ENCODE peak calls at places on chromosomes 3 and 15, in five cellular contexts. K, F, N, T and J are unnamed samples.

GRCh38 chr3:14810795-14811661 is 7.7 kb upstream of the FGD5 start:
- DNase-seq in N (no peak), K (no peak), F (no peak), T (no peak), J (no peak)

GRCh38 chr15:89971592-89971997 is 29.5 kb upstream of the ZNF710 start:
- DNase-seq in T (peak), N (no peak), K (no peak), F (peak), J (peak)

GRCh38 chr15:88274534-88275460 is 18.3 kb upstream of the NTRK3 start:
- DNase-seq in N (peak), F (peak), T (peak), K (no peak), J (peak)

GRCh38 chr15:94387854-94388441 is 156.6 kb downstream of the MCTP2 start:
- DNase-seq in F (no peak), T (no peak), K (no peak), N (no peak), J (no peak)

GRCh38 chr3:30344288-30344687 is 262.1 kb upstream of the TGFBR2 start:
- DNase-seq in F (no peak), K (no peak), N (no peak), T (no peak), J (no peak)

GRCh38 chr15:77421370-77421700 is 647 bp downstream of the HMG20A start:
- DNase-seq in K (no peak), T (no peak), N (no peak), F (no peak), J (no peak)

GRCh38 chr3:30648670-30649357 is 42.4 kb downstream of the TGFBR2 start:
- DNase-seq in N (no peak), T (no peak), K (no peak), F (no peak), J (no peak)

GRCh38 chr15:41671656-41672636 is 11.7 kb downstream of the MGA start:
- DNase-seq in N (no peak), T (no peak), F (peak), K (no peak), J (no peak)

GRCh38 chr3:48664313-48664644 is 1.6 kb upstream of the CELSR3 start:
- DNase-seq in F (no peak), K (no peak), T (no peak), N (no peak), J (no peak)

GRCh38 chr3:179046497-179047353 is 24.9 kb downstream of the ZMAT3 start:
- DNase-seq in T (no peak), N (no peak), F (no peak), K (no peak), J (no peak)

GRCh38 chr15:74913041-74913440 is 6.4 kb upstream of the FAM219B start:
- DNase-seq in T (no peak), K (no peak), F (no peak), N (no peak), J (no peak)

GRCh38 chr15:36008719-36009118 is 462.8 kb upstream of the DPH6 start:
- DNase-seq in T (no peak), K (no peak), F (no peak), N (no peak), J (no peak)

GRCh38 chr15:82045179-82045891 is 483 bp downstream of the MEX3B start:
- DNase-seq in N (peak), T (peak), K (no peak), F (peak), J (no peak)

GRCh38 chr15:89673162-89673506 is 6.0 kb downstream of the PLIN1 start:
- DNase-seq in K (no peak), T (no peak), F (peak), N (no peak), J (no peak)

GRCh38 chr3:96101013-96101412 is 713.4 kb upstream of the EPHA6 start:
- DNase-seq in N (no peak), F (no peak), T (no peak), K (no peak), J (no peak)

GRCh38 chr3:46209053-46209452 is 940 bp upstream of the CCR1 start:
- DNase-seq in K (no peak), N (no peak), T (no peak), F (no peak), J (no peak)

GRCh38 chr3:134353831-134354611 is 20.2 kb downstream of the AMOTL2 start:
- DNase-seq in K (no peak), F (no peak), T (no peak), N (no peak), J (no peak)

GRCh38 chr3:127887321-127887720 is 27.7 kb upstream of the KBTBD12 start:
- DNase-seq in F (no peak), K (no peak), T (no peak), N (no peak), J (no peak)

GRCh38 chr3:125428216-125428830 is 53.2 kb upstream of the ZNF148 start:
- DNase-seq in K (no peak), T (no peak), F (peak), N (no peak), J (no peak)

GRCh38 chr3:194421-194820 is 2.1 kb upstream of the CHL1 start:
- DNase-seq in K (no peak), N (no peak), T (no peak), F (no peak), J (no peak)

GRCh38 chr3:68919000-68919399 is 13.3 kb downstream of the TAFA4 start:
- DNase-seq in F (no peak), N (no peak), T (no peak), K (no peak), J (no peak)

DNA sequence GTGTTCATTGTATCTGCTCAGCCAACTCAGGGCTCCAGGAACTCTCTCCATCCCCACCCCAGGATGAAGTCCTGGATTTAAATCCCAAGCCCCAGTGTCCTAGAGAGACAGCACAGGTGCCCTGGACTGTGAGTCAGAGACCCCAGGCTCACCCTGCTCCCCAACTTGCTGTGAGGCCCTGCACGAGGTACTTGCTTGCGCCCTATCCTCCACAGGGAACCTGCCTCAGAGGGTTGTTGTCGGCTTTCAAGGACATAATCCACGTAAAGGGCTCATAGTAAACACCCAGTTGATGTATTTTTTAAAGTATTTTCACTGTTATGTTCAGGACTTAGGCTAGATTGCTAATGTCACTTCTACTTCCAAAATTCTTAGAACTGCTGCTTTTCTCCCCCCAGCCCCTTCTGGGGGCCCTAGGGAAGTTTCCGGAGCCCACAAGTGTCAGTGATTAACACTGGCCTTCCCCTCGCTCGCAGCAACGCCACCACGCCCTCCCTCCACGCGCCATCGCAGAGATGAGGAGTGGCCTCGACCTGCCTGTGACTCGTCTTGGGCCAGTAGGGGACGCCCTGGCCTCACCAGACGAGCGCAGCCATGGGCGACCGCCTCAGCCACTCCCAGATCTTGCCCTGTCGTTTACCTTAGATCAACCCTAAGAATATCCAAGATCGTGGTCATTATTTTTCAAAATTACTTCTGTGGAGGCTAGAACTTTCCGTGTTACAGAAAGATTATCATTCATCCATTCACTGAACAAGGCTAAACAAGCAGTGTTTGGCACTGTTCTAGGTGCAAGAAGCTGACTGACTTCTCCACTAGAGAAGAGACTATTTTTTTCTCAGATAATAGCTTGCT is 6.0 kb upstream of the SRP14 start:
- DNase-seq in T (peak), F (peak), K (peak), N (peak), J (peak)
- H3K27ac ChIP-seq in T (no peak), F (no peak), K (peak), N (peak), J (peak)

GRCh38 chr3:58375209-58375608 is 42.5 kb downstream of the PXK start:
- DNase-seq in N (no peak), K (no peak), T (no peak), F (no peak), J (no peak)

GRCh38 chr3:58377750-58378149 is 45.1 kb downstream of the PXK start:
- DNase-seq in F (no peak), K (no peak), T (no peak), N (no peak), J (no peak)

GRCh38 chr3:58383476-58383875 is 50.2 kb downstream of the PDHB start:
- DNase-seq in N (no peak), K (no peak), F (no peak), T (no peak), J (no peak)

GRCh38 chr3:58377168-58377567 is 44.5 kb downstream of the PXK start:
- DNase-seq in K (no peak), N (no peak), T (no peak), F (no peak), J (no peak)

GRCh38 chr3:58379351-58380073 is 46.8 kb downstream of the PXK start:
- DNase-seq in F (no peak), T (no peak), K (no peak), N (no peak), J (no peak)
- H3K27ac ChIP-seq in F (no peak), T (no peak), K (no peak), N (no peak), J (no peak)

GRCh38 chr3:36459177-36459576 is 78.9 kb downstream of the STAC start:
- DNase-seq in F (no peak), K (no peak), T (no peak), N (no peak), J (no peak)
- H3K27ac ChIP-seq in F (no peak), K (no peak), T (no peak), N (no peak), J (no peak)

DNA sequence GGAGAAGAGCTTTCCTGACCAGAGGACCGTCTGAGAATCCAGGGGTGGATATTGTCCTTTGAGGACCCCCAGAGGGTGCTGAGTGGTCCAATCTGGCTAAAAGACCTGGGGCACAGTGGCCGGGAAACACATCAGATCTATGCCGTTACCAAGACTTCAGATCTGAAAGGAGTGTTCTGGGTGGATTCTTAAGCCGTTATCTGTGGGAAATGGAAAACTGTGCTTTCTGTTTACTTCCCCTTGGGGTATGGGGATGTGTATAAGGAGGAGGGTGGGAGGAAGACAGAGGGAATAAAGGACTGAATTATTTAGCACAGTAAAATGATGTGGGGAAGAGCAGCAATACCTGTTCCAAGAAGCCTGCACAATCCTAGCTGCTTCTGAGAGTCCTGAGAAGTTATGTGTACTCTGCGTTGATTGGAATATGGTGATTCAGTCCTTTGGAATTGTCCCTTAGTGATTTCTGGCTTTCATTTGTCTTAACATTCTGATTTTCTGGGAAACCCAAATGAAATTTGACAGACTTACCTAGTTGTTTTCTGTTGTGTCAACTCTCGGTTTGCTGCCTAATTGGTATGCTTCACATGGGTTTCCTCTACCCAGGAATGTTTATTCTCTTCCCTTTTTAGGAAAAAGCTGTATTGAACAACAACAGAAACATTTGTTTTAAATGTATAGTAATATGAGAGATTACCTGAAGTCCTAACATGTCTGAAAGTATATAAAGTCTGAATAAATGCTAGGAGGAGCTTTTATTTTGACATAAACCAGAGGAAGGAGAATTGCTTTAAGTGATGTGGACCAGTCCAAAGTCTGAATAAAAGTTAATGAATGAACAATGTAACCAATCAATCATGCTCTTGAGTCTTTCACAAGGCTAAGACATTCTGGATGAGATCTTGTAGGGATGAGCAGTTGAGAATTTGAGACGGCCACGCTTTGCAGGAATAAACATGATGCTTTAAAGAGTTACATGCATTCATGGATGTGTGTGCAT is 427.1 kb upstream of the C2CD4B start:
- DNase-seq in T (no peak), N (no peak), F (no peak), K (no peak), J (no peak)
- H3K27ac ChIP-seq in T (no peak), N (no peak), F (no peak), K (no peak), J (no peak)

DNA sequence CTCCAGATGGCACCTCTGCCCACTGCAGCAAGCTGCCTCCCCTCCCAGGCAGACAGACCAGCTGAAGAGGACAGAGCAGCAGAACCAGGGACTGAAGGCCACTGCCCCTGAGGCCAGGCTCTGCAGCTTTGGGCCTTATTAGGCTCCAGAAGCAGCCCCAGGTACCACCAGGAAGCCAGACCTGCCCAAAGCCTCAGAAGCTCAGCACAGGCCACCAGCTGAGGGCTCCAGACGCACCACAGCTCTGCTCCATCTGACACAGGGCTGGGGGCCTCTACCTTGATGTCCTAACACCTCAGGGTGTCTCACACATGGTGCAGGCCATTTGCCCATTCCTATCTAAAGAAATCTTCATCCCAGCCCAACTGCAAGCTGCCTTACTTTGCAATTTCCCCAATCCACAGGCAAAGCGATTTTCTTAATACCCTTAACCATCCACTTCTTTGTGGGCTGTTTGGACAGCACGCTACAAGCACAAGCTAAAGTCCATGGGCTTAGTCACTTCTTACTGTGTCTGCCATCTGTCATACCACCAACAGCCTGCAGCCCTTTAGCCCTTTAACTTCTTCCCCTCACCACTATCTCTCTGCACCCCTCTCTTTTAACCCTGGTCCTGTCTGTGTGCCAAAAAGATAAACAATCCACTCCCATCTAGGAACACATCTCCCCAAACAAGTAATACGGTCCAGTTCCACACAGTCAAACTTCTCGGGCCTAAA is 112.1 kb downstream of the IQSEC1 start:
- DNase-seq in K (no peak), T (no peak), F (peak), N (no peak), J (no peak)
- H3K27ac ChIP-seq in K (peak), T (no peak), F (peak), N (peak), J (no peak)

DNA sequence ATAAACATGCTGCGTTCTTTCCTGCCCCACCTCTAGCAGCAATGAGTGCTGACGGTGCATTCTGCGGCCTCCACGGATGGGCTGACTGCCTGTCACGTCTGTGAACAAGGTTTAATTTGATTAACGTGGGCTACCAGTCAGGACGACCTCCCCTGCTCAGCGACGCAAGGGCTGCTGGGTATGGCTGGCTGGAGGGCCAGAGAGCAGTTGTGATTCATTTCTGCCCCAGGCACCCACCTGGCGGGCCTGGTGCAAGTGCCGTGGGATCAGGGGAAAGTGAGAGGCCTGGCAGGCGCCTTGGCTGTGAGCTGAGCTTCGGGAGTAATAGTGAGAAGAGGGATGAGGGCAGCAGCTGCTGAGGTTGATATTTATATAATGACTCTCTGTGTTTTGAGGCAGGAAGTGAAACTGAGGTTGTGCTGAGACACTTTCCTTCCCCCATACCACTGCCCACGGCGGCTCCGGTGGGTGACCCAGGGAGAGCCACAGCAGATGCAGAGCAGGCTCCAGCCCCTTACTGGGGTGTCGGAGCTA is 190.4 kb upstream of the BCL6 start:
- DNase-seq in K (no peak), T (no peak), N (no peak), F (no peak), J (no peak)
- H3K27ac ChIP-seq in K (no peak), T (no peak), N (no peak), F (no peak), J (no peak)

GRCh38 chr15:85692873-85693272 is 101.9 kb downstream of the KLHL25 start:
- DNase-seq in K (no peak), F (no peak), T (no peak), N (no peak), J (no peak)
- H3K27ac ChIP-seq in K (peak), F (no peak), T (no peak), N (peak), J (no peak)

DNA sequence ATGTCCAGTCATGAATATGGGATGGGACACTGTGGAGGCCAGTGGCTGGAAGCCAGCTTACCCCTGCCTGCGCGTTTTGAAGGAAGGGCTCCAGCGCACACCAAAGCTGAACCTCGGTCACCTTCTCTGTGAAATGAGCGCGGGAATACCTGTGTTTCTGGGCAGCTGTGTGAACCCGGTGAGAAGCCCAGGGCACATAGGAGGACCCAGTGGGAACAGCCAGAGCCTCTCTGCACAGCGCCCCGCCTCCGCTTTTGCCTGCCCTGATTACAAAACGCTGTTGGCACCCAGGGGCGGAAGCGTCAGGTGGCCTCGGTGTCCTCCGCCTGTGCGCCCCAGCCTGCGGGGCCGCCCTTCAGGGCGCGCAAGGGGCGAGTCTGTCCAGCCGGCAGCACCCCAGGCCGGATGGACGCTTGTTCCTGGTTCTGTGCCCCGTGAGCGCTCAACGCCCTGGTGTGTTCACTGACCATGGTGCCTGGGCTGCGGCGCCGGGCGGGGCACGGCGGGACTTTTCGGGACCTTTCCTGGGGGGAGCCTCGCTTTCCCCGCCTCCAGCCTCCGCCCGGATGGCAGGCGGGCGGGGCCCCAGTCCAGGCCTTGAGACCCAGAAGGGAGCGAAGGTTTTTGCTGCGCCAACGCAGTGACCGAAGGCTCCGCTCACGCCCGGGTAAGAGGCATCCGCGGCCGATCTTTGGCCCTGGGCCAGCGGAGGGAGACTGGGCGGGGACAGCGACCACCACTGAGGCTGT is at the start of gene SQOR:
- DNase-seq in K (peak), F (no peak), N (peak), T (peak), J (peak)
- H3K27ac ChIP-seq in K (peak), F (no peak), N (peak), T (peak), J (peak)